ENCODE peak calls at places on chromosomes 16 and 17, in nine cellular contexts. One of them, this sample, is unnamed.

GRCh38 chr16:86171329-86171728 is 272.4 kb downstream of the IRF8 start:
- DNase-seq in endothelial cell of umbilical vein: no peak
- DNase-seq in A549: no peak
- DNase-seq in uterus: no peak
- DNase-seq in ovary: no peak
- DNase-seq in sigmoid colon: no peak
- DNase-seq in heart left ventricle: no peak
- DNase-seq in prostate gland: no peak
- DNase-seq in lower leg skin: no peak
- DNase-seq in this sample: no peak

GRCh38 chr17:4945944-4946280 is 2.4 kb downstream of the PFN1 start:
- DNase-seq in endothelial cell of umbilical vein: no peak
- DNase-seq in A549: no peak
- DNase-seq in uterus: no peak
- DNase-seq in ovary: no peak
- DNase-seq in sigmoid colon: no peak
- DNase-seq in heart left ventricle: no peak
- DNase-seq in prostate gland: no peak
- DNase-seq in lower leg skin: no peak
- DNase-seq in this sample: no peak

GRCh38 chr17:46120078-46120477 is 73.2 kb downstream of the KANSL1 start:
- DNase-seq in endothelial cell of umbilical vein: no peak
- DNase-seq in A549: no peak
- DNase-seq in uterus: no peak
- DNase-seq in ovary: no peak
- DNase-seq in sigmoid colon: no peak
- DNase-seq in heart left ventricle: no peak
- DNase-seq in prostate gland: no peak
- DNase-seq in lower leg skin: no peak
- DNase-seq in this sample: no peak

GRCh38 chr17:70405492-70406220 is 236.3 kb downstream of the KCNJ2 start:
- DNase-seq in endothelial cell of umbilical vein: peak
- DNase-seq in A549: peak
- DNase-seq in uterus: no peak
- DNase-seq in ovary: no peak
- DNase-seq in sigmoid colon: no peak
- DNase-seq in heart left ventricle: no peak
- DNase-seq in prostate gland: no peak
- DNase-seq in lower leg skin: no peak
- DNase-seq in this sample: peak

GRCh38 chr16:8751481-8752311 is 45.7 kb downstream of the TMEM186 start:
- DNase-seq in endothelial cell of umbilical vein: peak
- DNase-seq in A549: peak
- DNase-seq in uterus: no peak
- DNase-seq in ovary: no peak
- DNase-seq in sigmoid colon: peak
- DNase-seq in heart left ventricle: no peak
- DNase-seq in prostate gland: no peak
- DNase-seq in lower leg skin: no peak
- DNase-seq in this sample: peak

GRCh38 chr17:34252138-34252889 is 2.8 kb upstream of the CCL2 start:
- DNase-seq in endothelial cell of umbilical vein: peak
- DNase-seq in A549: peak
- DNase-seq in uterus: peak
- DNase-seq in ovary: peak
- DNase-seq in sigmoid colon: peak
- DNase-seq in heart left ventricle: peak
- DNase-seq in prostate gland: peak
- DNase-seq in lower leg skin: peak
- DNase-seq in this sample: no peak

GRCh38 chr16:48102083-48103008 is 53.4 kb downstream of the ABCC12 start:
- DNase-seq in endothelial cell of umbilical vein: no peak
- DNase-seq in A549: no peak
- DNase-seq in uterus: no peak
- DNase-seq in ovary: no peak
- DNase-seq in sigmoid colon: no peak
- DNase-seq in heart left ventricle: no peak
- DNase-seq in prostate gland: no peak
- DNase-seq in lower leg skin: no peak
- DNase-seq in this sample: no peak

GRCh38 chr16:85746431-85747227 is 4.3 kb downstream of the C16orf74 start:
- DNase-seq in endothelial cell of umbilical vein: no peak
- DNase-seq in A549: peak
- DNase-seq in uterus: no peak
- DNase-seq in ovary: no peak
- DNase-seq in sigmoid colon: no peak
- DNase-seq in heart left ventricle: no peak
- DNase-seq in prostate gland: no peak
- DNase-seq in lower leg skin: peak
- DNase-seq in this sample: peak

GRCh38 chr17:75240394-75241142 is 20.8 kb downstream of the GGA3 start:
- DNase-seq in endothelial cell of umbilical vein: peak
- DNase-seq in A549: peak
- DNase-seq in uterus: no peak
- DNase-seq in ovary: peak
- DNase-seq in sigmoid colon: no peak
- DNase-seq in heart left ventricle: no peak
- DNase-seq in prostate gland: no peak
- DNase-seq in lower leg skin: no peak
- DNase-seq in this sample: peak

GRCh38 chr17:34167359-34167758 is 87.7 kb upstream of the CCL2 start:
- DNase-seq in endothelial cell of umbilical vein: no peak
- DNase-seq in A549: no peak
- DNase-seq in uterus: no peak
- DNase-seq in ovary: no peak
- DNase-seq in sigmoid colon: no peak
- DNase-seq in heart left ventricle: no peak
- DNase-seq in prostate gland: peak
- DNase-seq in lower leg skin: no peak
- DNase-seq in this sample: no peak

GRCh38 chr17:15954222-15954621 is 9.3 kb downstream of the ADORA2B start:
- DNase-seq in endothelial cell of umbilical vein: peak
- DNase-seq in A549: peak
- DNase-seq in uterus: no peak
- DNase-seq in ovary: no peak
- DNase-seq in sigmoid colon: peak
- DNase-seq in heart left ventricle: no peak
- DNase-seq in prostate gland: no peak
- DNase-seq in lower leg skin: no peak
- DNase-seq in this sample: peak

GRCh38 chr16:50012182-50012581 is 12.8 kb upstream of the CNEP1R1 start:
- DNase-seq in endothelial cell of umbilical vein: no peak
- DNase-seq in A549: no peak
- DNase-seq in uterus: no peak
- DNase-seq in ovary: no peak
- DNase-seq in sigmoid colon: no peak
- DNase-seq in heart left ventricle: no peak
- DNase-seq in prostate gland: no peak
- DNase-seq in lower leg skin: no peak
- DNase-seq in this sample: no peak

GRCh38 chr16:54506691-54507090 is 220.1 kb upstream of the IRX3 start:
- DNase-seq in endothelial cell of umbilical vein: no peak
- DNase-seq in A549: no peak
- DNase-seq in uterus: no peak
- DNase-seq in ovary: no peak
- DNase-seq in sigmoid colon: no peak
- DNase-seq in heart left ventricle: no peak
- DNase-seq in prostate gland: no peak
- DNase-seq in lower leg skin: no peak
- DNase-seq in this sample: no peak

GRCh38 chr17:9218911-9219310 is 197.6 kb downstream of the NTN1 start:
- DNase-seq in endothelial cell of umbilical vein: no peak
- DNase-seq in A549: no peak
- DNase-seq in uterus: no peak
- DNase-seq in ovary: no peak
- DNase-seq in sigmoid colon: no peak
- DNase-seq in heart left ventricle: no peak
- DNase-seq in prostate gland: no peak
- DNase-seq in lower leg skin: no peak
- DNase-seq in this sample: no peak

GRCh38 chr17:2059125-2059836 is 4.4 kb downstream of the HIC1 start:
- DNase-seq in endothelial cell of umbilical vein: no peak
- DNase-seq in A549: no peak
- DNase-seq in uterus: no peak
- DNase-seq in ovary: peak
- DNase-seq in sigmoid colon: peak
- DNase-seq in heart left ventricle: peak
- DNase-seq in prostate gland: no peak
- DNase-seq in lower leg skin: no peak
- DNase-seq in this sample: no peak

GRCh38 chr17:2057130-2057713 is 2.3 kb downstream of the HIC1 start:
- DNase-seq in endothelial cell of umbilical vein: no peak
- DNase-seq in A549: no peak
- DNase-seq in uterus: no peak
- DNase-seq in ovary: no peak
- DNase-seq in sigmoid colon: no peak
- DNase-seq in heart left ventricle: no peak
- DNase-seq in prostate gland: no peak
- DNase-seq in lower leg skin: no peak
- DNase-seq in this sample: no peak

GRCh38 chr17:2057714-2058520 is 3.0 kb downstream of the HIC1 start:
- DNase-seq in endothelial cell of umbilical vein: no peak
- DNase-seq in A549: no peak
- DNase-seq in uterus: no peak
- DNase-seq in ovary: peak
- DNase-seq in sigmoid colon: peak
- DNase-seq in heart left ventricle: no peak
- DNase-seq in prostate gland: no peak
- DNase-seq in lower leg skin: no peak
- DNase-seq in this sample: no peak

GRCh38 chr17:2059837-2060658 is 5.1 kb downstream of the HIC1 start:
- DNase-seq in endothelial cell of umbilical vein: no peak
- DNase-seq in A549: no peak
- DNase-seq in uterus: no peak
- DNase-seq in ovary: no peak
- DNase-seq in sigmoid colon: no peak
- DNase-seq in heart left ventricle: no peak
- DNase-seq in prostate gland: no peak
- DNase-seq in lower leg skin: no peak
- DNase-seq in this sample: no peak

DNA sequence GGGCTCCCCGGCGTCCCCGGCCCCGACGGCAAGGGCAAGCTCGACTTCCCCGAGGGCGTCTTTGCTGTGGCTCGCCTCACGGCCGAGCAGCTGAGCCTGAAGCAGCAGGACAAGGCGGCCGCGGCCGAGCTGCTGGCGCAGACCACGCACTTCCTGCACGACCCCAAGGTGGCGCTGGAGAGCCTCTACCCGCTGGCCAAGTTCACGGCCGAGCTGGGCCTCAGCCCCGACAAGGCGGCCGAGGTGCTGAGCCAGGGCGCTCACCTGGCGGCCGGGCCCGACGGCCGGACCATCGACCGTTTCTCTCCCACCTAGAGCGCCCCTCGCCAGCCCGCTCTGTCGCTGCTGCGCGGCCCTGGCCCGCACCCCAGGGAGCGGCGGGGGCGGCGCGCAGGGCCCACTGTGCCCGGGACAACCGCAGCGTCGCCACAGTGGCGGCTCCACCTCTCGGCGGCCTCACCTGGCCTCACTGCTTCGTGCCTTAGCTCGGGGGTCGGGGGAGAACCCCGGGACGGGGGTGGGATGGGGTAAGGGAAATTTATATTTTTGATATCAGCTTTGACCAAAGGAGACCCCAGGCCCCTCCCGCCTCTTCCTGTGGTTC is 3.7 kb downstream of the HIC1 start:
- DNase-seq in endothelial cell of umbilical vein: no peak
- DNase-seq in A549: peak
- DNase-seq in uterus: peak
- DNase-seq in ovary: peak
- DNase-seq in sigmoid colon: peak
- DNase-seq in heart left ventricle: peak
- DNase-seq in prostate gland: no peak
- DNase-seq in lower leg skin: no peak
- DNase-seq in this sample: peak
- TF ChIP-seq POLR2A in endothelial cell of umbilical vein: no peak
- TF ChIP-seq POLR2A in A549: no peak
- TF ChIP-seq POLR2A in uterus: no peak
- TF ChIP-seq POLR2A in ovary: no peak
- TF ChIP-seq POLR2A in sigmoid colon: no peak
- TF ChIP-seq POLR2A in heart left ventricle: no peak
- TF ChIP-seq POLR2A in prostate gland: no peak
- TF ChIP-seq POLR2A in lower leg skin: no peak
- TF ChIP-seq POLR2A in this sample: no peak

GRCh38 chr17:6172642-6173330 is 102.6 kb downstream of the WSCD1 start:
- DNase-seq in endothelial cell of umbilical vein: no peak
- DNase-seq in A549: no peak
- DNase-seq in uterus: no peak
- DNase-seq in ovary: no peak
- DNase-seq in sigmoid colon: no peak
- DNase-seq in heart left ventricle: no peak
- DNase-seq in prostate gland: no peak
- DNase-seq in lower leg skin: no peak
- DNase-seq in this sample: no peak
- TF ChIP-seq POLR2A in endothelial cell of umbilical vein: no peak
- TF ChIP-seq POLR2A in A549: no peak
- TF ChIP-seq POLR2A in uterus: no peak
- TF ChIP-seq POLR2A in ovary: no peak
- TF ChIP-seq POLR2A in sigmoid colon: no peak
- TF ChIP-seq POLR2A in heart left ventricle: no peak
- TF ChIP-seq POLR2A in prostate gland: no peak
- TF ChIP-seq POLR2A in lower leg skin: no peak
- TF ChIP-seq POLR2A in this sample: no peak

DNA sequence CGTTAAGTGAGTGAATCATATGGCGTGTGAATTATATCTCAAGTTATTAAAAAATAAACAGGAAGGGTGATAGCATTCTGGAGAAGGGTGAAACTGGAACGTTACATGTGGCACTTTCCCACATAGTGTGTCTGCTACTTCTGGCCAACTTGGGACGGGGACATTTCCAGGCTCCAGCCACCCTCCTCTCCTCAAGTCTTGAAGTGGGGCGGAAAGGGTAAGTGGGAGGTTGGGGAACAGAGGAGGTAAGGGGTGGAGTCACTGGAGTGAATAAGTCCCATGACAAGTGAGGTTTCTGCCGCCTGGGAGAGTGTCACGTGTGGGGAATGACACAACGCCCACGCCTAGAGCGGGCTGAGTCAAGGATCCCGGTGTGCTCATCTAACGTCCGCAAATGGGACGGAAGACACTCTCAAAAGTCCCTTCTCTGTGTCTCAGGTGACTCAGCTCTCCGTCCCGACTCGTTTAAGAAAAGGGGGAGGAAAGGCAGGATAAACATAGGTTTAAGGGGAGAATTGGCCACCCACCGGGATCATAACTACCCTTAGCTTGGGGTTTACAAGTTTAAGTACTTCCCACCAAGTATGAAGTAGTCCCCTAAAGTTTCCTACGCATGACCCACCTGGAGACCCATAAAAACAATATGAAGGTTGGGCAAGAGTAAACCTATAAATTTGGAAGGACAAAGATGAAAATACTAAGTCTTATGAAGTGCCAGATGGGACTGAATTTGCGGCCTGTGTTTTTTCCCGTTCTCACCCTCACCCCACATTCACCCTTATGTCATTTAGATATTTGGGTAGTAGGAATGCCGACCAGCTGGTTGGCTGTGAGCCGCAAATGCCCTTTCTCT is 1.2 kb upstream of the SPAG9 start:
- DNase-seq in endothelial cell of umbilical vein: peak
- DNase-seq in A549: peak
- DNase-seq in uterus: peak
- DNase-seq in ovary: peak
- DNase-seq in sigmoid colon: peak
- DNase-seq in heart left ventricle: peak
- DNase-seq in prostate gland: peak
- DNase-seq in lower leg skin: peak
- DNase-seq in this sample: peak
- TF ChIP-seq POLR2A in endothelial cell of umbilical vein: peak
- TF ChIP-seq POLR2A in A549: peak
- TF ChIP-seq POLR2A in uterus: peak
- TF ChIP-seq POLR2A in ovary: peak
- TF ChIP-seq POLR2A in sigmoid colon: peak
- TF ChIP-seq POLR2A in heart left ventricle: peak
- TF ChIP-seq POLR2A in prostate gland: peak
- TF ChIP-seq POLR2A in lower leg skin: peak
- TF ChIP-seq POLR2A in this sample: peak

GRCh38 chr17:76671912-76672262 is 28.3 kb upstream of the ST6GALNAC1 start:
- DNase-seq in endothelial cell of umbilical vein: no peak
- DNase-seq in A549: no peak
- DNase-seq in uterus: no peak
- DNase-seq in ovary: no peak
- DNase-seq in sigmoid colon: no peak
- DNase-seq in heart left ventricle: no peak
- DNase-seq in prostate gland: no peak
- DNase-seq in lower leg skin: no peak
- DNase-seq in this sample: no peak
- TF ChIP-seq POLR2A in endothelial cell of umbilical vein: peak
- TF ChIP-seq POLR2A in A549: peak
- TF ChIP-seq POLR2A in uterus: peak
- TF ChIP-seq POLR2A in ovary: peak
- TF ChIP-seq POLR2A in sigmoid colon: peak
- TF ChIP-seq POLR2A in heart left ventricle: peak
- TF ChIP-seq POLR2A in prostate gland: peak
- TF ChIP-seq POLR2A in lower leg skin: no peak
- TF ChIP-seq POLR2A in this sample: peak

This sample was measured in H54.